ENCODE peak calls at places on chromosomes 7 and 10, in six cellular contexts. One of them, this sample, is unnamed.

GRCh38 chr10:33878238-33878637 is 543.8 kb upstream of the NRP1 start:
- DNase-seq in uterus: no peak
- DNase-seq in aorta: no peak
- DNase-seq in prostate gland: no peak
- DNase-seq in heart right ventricle: no peak
- DNase-seq in cardiac muscle cell: no peak
- DNase-seq in this sample: no peak

GRCh38 chr10:29328988-29329387 is 40.1 kb downstream of the LYZL1 start:
- DNase-seq in prostate gland: no peak
- DNase-seq in aorta: no peak
- DNase-seq in cardiac muscle cell: no peak
- DNase-seq in uterus: peak
- DNase-seq in heart right ventricle: peak
- DNase-seq in this sample: no peak

GRCh38 chr7:27172823-27173411 is 1.2 kb downstream of the HOXA10 start:
- DNase-seq in uterus: peak
- DNase-seq in heart right ventricle: no peak
- DNase-seq in aorta: peak
- DNase-seq in prostate gland: peak
- DNase-seq in cardiac muscle cell: no peak
- DNase-seq in this sample: peak

GRCh38 chr10:91571671-91572070 is 61.2 kb downstream of the PPP1R3C start:
- DNase-seq in cardiac muscle cell: no peak
- DNase-seq in prostate gland: no peak
- DNase-seq in uterus: no peak
- DNase-seq in heart right ventricle: no peak
- DNase-seq in aorta: no peak
- DNase-seq in this sample: no peak

GRCh38 chr10:49654036-49654693 is 25.3 kb upstream of the C10orf53 start:
- DNase-seq in prostate gland: no peak
- DNase-seq in cardiac muscle cell: no peak
- DNase-seq in aorta: peak
- DNase-seq in uterus: no peak
- DNase-seq in heart right ventricle: no peak
- DNase-seq in this sample: no peak

GRCh38 chr7:84297606-84298005 is 103.0 kb upstream of the SEMA3A start:
- DNase-seq in cardiac muscle cell: no peak
- DNase-seq in heart right ventricle: no peak
- DNase-seq in aorta: no peak
- DNase-seq in uterus: no peak
- DNase-seq in prostate gland: no peak
- DNase-seq in this sample: no peak

GRCh38 chr10:101778151-101778780 is 2.4 kb upstream of the FGF8 start:
- DNase-seq in uterus: no peak
- DNase-seq in aorta: peak
- DNase-seq in heart right ventricle: no peak
- DNase-seq in prostate gland: no peak
- DNase-seq in cardiac muscle cell: no peak
- DNase-seq in this sample: no peak

GRCh38 chr10:120819366-120819765 is 31.8 kb upstream of the WDR11 start:
- DNase-seq in prostate gland: no peak
- DNase-seq in aorta: no peak
- DNase-seq in cardiac muscle cell: no peak
- DNase-seq in heart right ventricle: no peak
- DNase-seq in uterus: no peak
- DNase-seq in this sample: no peak

GRCh38 chr10:63544418-63544817 is 23.2 kb downstream of the REEP3 start:
- DNase-seq in heart right ventricle: no peak
- DNase-seq in uterus: no peak
- DNase-seq in aorta: no peak
- DNase-seq in cardiac muscle cell: no peak
- DNase-seq in prostate gland: no peak
- DNase-seq in this sample: no peak

GRCh38 chr10:114703377-114704125 is 45.5 kb upstream of the ABLIM1 start:
- DNase-seq in cardiac muscle cell: peak
- DNase-seq in heart right ventricle: no peak
- DNase-seq in aorta: no peak
- DNase-seq in prostate gland: no peak
- DNase-seq in uterus: no peak
- DNase-seq in this sample: peak

GRCh38 chr10:810351-810846 is 120.9 kb upstream of the DIP2C start:
- DNase-seq in uterus: no peak
- DNase-seq in aorta: no peak
- DNase-seq in heart right ventricle: no peak
- DNase-seq in prostate gland: no peak
- DNase-seq in cardiac muscle cell: peak
- DNase-seq in this sample: peak

GRCh38 chr10:34954142-34954541 is 136.0 kb downstream of the CUL2 start:
- DNase-seq in prostate gland: peak
- DNase-seq in uterus: no peak
- DNase-seq in cardiac muscle cell: no peak
- DNase-seq in aorta: no peak
- DNase-seq in heart right ventricle: no peak
- DNase-seq in this sample: no peak

GRCh38 chr10:13615650-13616049 is 28.9 kb downstream of the PRPF18 start:
- DNase-seq in prostate gland: no peak
- DNase-seq in heart right ventricle: no peak
- DNase-seq in aorta: no peak
- DNase-seq in cardiac muscle cell: no peak
- DNase-seq in uterus: no peak
- DNase-seq in this sample: peak

GRCh38 chr7:146375155-146375554 is 258.6 kb downstream of the CNTNAP2 start:
- DNase-seq in uterus: no peak
- DNase-seq in cardiac muscle cell: no peak
- DNase-seq in aorta: no peak
- DNase-seq in heart right ventricle: no peak
- DNase-seq in prostate gland: no peak
- DNase-seq in this sample: peak

GRCh38 chr7:136528329-136528728 is 340.1 kb upstream of the CHRM2 start:
- DNase-seq in uterus: no peak
- DNase-seq in cardiac muscle cell: no peak
- DNase-seq in prostate gland: no peak
- DNase-seq in heart right ventricle: no peak
- DNase-seq in aorta: no peak
- DNase-seq in this sample: no peak

GRCh38 chr7:151408839-151409554 is 841 bp downstream of the WDR86 start:
- DNase-seq in uterus: no peak
- DNase-seq in aorta: no peak
- DNase-seq in cardiac muscle cell: peak
- DNase-seq in heart right ventricle: no peak
- DNase-seq in prostate gland: no peak
- DNase-seq in this sample: peak

GRCh38 chr7:73734619-73735525 is 3.7 kb downstream of the ABHD11 start:
- DNase-seq in cardiac muscle cell: peak
- DNase-seq in uterus: peak
- DNase-seq in aorta: peak
- DNase-seq in prostate gland: peak
- DNase-seq in heart right ventricle: peak
- DNase-seq in this sample: peak

GRCh38 chr7:112290065-112290464 is 83.6 kb downstream of the ZNF277 start:
- DNase-seq in heart right ventricle: no peak
- DNase-seq in cardiac muscle cell: no peak
- DNase-seq in uterus: no peak
- DNase-seq in aorta: no peak
- DNase-seq in prostate gland: no peak
- DNase-seq in this sample: no peak

GRCh38 chr7:130371059-130371458 is 9.2 kb upstream of the CPA1 start:
- DNase-seq in prostate gland: no peak
- DNase-seq in cardiac muscle cell: no peak
- DNase-seq in heart right ventricle: no peak
- DNase-seq in uterus: peak
- DNase-seq in aorta: peak
- DNase-seq in this sample: no peak

GRCh38 chr7:112546723-112547513 is 66.1 kb downstream of the LSMEM1 start:
- DNase-seq in prostate gland: no peak
- DNase-seq in cardiac muscle cell: no peak
- DNase-seq in aorta: no peak
- DNase-seq in heart right ventricle: no peak
- DNase-seq in uterus: no peak
- DNase-seq in this sample: peak

GRCh38 chr7:25240340-25240739 is 12.1 kb upstream of the NPVF start:
- DNase-seq in uterus: no peak
- DNase-seq in cardiac muscle cell: no peak
- DNase-seq in aorta: no peak
- DNase-seq in prostate gland: peak
- DNase-seq in heart right ventricle: no peak
- DNase-seq in this sample: no peak

GRCh38 chr10:78371118-78371517 is 337.5 kb downstream of the RPS24 start:
- DNase-seq in cardiac muscle cell: no peak
- DNase-seq in uterus: no peak
- DNase-seq in heart right ventricle: no peak
- DNase-seq in prostate gland: no peak
- DNase-seq in aorta: peak
- DNase-seq in this sample: peak

GRCh38 chr7:81195033-81195432 is 276.2 kb upstream of the SEMA3C start:
- DNase-seq in uterus: no peak
- DNase-seq in aorta: no peak
- DNase-seq in prostate gland: no peak
- DNase-seq in cardiac muscle cell: no peak
- DNase-seq in heart right ventricle: no peak
- DNase-seq in this sample: no peak

GRCh38 chr10:11515596-11516418 is 95.6 kb downstream of the USP6NL start:
- DNase-seq in prostate gland: peak
- DNase-seq in aorta: no peak
- DNase-seq in cardiac muscle cell: peak
- DNase-seq in heart right ventricle: peak
- DNase-seq in uterus: peak
- DNase-seq in this sample: peak

GRCh38 chr7:155324012-155324917 is 26.6 kb downstream of the INSIG1 start:
- DNase-seq in heart right ventricle: no peak
- DNase-seq in aorta: no peak
- DNase-seq in uterus: no peak
- DNase-seq in cardiac muscle cell: no peak
- DNase-seq in prostate gland: no peak
- DNase-seq in this sample: no peak

GRCh38 chr7:150307129-150307528 is 16.0 kb upstream of the LRRC61 start:
- DNase-seq in prostate gland: no peak
- DNase-seq in uterus: no peak
- DNase-seq in cardiac muscle cell: no peak
- DNase-seq in heart right ventricle: no peak
- DNase-seq in aorta: no peak
- DNase-seq in this sample: no peak
- H3K27ac ChIP-seq in prostate gland: no peak
- H3K27ac ChIP-seq in uterus: no peak
- H3K27ac ChIP-seq in cardiac muscle cell: no peak
- H3K27ac ChIP-seq in heart right ventricle: no peak
- H3K27ac ChIP-seq in aorta: no peak
- H3K27ac ChIP-seq in this sample: no peak

GRCh38 chr10:89535185-89536012 is at the start of gene SLC16A12:
- DNase-seq in uterus: no peak
- DNase-seq in prostate gland: no peak
- DNase-seq in cardiac muscle cell: peak
- DNase-seq in aorta: peak
- DNase-seq in heart right ventricle: peak
- DNase-seq in this sample: peak

GRCh38 chr10:89536013-89536354 is 590 bp upstream of the SLC16A12 start:
- DNase-seq in aorta: no peak
- DNase-seq in uterus: no peak
- DNase-seq in prostate gland: no peak
- DNase-seq in cardiac muscle cell: no peak
- DNase-seq in heart right ventricle: no peak
- DNase-seq in this sample: no peak

GRCh38 chr10:89532476-89532875 is 2.9 kb downstream of the SLC16A12 start:
- DNase-seq in heart right ventricle: no peak
- DNase-seq in cardiac muscle cell: no peak
- DNase-seq in uterus: no peak
- DNase-seq in aorta: no peak
- DNase-seq in prostate gland: no peak
- DNase-seq in this sample: no peak

GRCh38 chr10:89537361-89537760 is 2.0 kb upstream of the SLC16A12 start:
- DNase-seq in cardiac muscle cell: no peak
- DNase-seq in prostate gland: no peak
- DNase-seq in heart right ventricle: no peak
- DNase-seq in uterus: no peak
- DNase-seq in aorta: no peak
- DNase-seq in this sample: no peak

GRCh38 chr10:89534826-89535166 is 598 bp downstream of the SLC16A12 start:
- DNase-seq in cardiac muscle cell: no peak
- DNase-seq in aorta: no peak
- DNase-seq in heart right ventricle: no peak
- DNase-seq in uterus: no peak
- DNase-seq in prostate gland: no peak
- DNase-seq in this sample: no peak
- H3K27ac ChIP-seq in cardiac muscle cell: no peak
- H3K27ac ChIP-seq in aorta: no peak
- H3K27ac ChIP-seq in heart right ventricle: peak
- H3K27ac ChIP-seq in uterus: no peak
- H3K27ac ChIP-seq in prostate gland: no peak
- H3K27ac ChIP-seq in this sample: no peak

DNA sequence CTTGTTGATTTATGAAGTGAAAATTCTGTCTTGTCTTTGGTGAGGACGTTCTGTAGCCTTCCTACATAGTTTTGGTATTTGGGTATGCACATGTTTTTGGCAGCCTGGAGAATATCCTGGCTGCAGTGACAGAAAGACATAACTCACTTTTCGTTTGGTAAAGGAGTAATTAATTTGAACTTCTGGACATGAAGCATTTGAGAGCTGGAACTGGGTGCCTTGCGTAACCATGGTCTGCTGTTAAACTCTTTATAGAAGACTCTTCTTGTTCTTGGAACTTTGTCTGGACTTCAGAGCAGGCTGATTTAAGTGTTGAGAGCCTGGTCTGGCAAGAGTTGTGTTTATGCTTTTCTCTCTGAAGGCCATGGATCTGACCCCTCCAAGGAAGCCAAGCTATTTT is 231.3 kb downstream of the LRMDA start:
- DNase-seq in prostate gland: peak
- DNase-seq in heart right ventricle: peak
- DNase-seq in cardiac muscle cell: no peak
- DNase-seq in aorta: no peak
- DNase-seq in uterus: peak
- DNase-seq in this sample: no peak
- H3K27ac ChIP-seq in prostate gland: peak
- H3K27ac ChIP-seq in heart right ventricle: peak
- H3K27ac ChIP-seq in cardiac muscle cell: no peak
- H3K27ac ChIP-seq in aorta: peak
- H3K27ac ChIP-seq in uterus: peak
- H3K27ac ChIP-seq in this sample: no peak

DNA sequence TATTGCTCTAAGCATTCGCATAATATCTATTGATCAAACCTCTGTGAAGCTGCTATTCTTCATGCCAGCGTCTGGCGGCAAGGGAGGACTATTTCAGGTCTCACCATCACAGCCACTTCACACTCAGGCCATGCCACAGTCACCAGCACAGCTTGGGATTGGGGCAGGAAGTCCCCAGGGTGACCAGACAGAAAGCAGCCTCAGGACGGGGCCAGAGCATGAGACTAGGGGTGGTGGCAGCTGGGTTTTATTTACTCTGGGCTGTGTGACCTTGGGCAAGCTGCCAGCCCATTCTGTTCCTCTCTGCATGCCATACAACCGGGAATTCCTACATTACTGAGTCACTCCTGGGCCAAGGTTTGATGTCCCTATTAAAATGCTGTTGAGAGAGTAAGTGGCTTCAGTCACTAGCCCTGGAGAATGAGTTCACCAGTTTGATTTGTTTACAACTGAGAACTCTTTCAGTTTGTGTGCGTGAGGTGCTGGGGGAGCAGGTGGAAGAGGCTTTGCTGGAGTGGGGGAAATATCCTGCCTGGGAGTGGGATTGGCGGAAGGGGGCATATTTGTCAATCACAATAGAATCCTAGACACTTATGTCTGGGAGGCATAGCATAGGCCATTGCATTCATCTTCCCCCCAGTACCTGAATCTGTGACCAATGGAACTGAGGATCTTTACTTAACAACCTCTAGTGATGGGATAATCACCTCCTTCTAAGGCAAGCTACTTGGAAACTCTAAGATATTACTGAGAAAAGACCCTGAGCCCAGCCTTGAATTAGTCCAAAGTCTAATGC is 90.4 kb downstream of the NPSR1 start:
- DNase-seq in aorta: no peak
- DNase-seq in cardiac muscle cell: no peak
- DNase-seq in heart right ventricle: peak
- DNase-seq in uterus: peak
- DNase-seq in prostate gland: peak
- DNase-seq in this sample: no peak
- H3K27ac ChIP-seq in aorta: no peak
- H3K27ac ChIP-seq in cardiac muscle cell: no peak
- H3K27ac ChIP-seq in heart right ventricle: peak
- H3K27ac ChIP-seq in uterus: no peak
- H3K27ac ChIP-seq in prostate gland: no peak
- H3K27ac ChIP-seq in this sample: no peak

This sample was measured in neural progenitor cell.